ENCODE peak calls at places on chromosomes 7 and 10, in four cellular contexts. H is transverse colon, O is body of pancreas, I is prostate gland. P is an unnamed sample.
A peak's percentile ranks its signal among the peaks of the same experiment; 100 is the strongest.

GRCh38 chr7:36299882-36300341 is 89.8 kb upstream of the ANLN start:
- DNase-seq in H (no peak), O (no peak), I (no peak), P (peak; percentile 54)

GRCh38 chr10:45558406-45558805 is 114.2 kb downstream of the ZFAND4 start:
- DNase-seq in H (no peak), O (no peak), I (no peak), P (no peak)

GRCh38 chr10:45023426-45023825 is 22.7 kb downstream of the ZNF22 start:
- DNase-seq in H (no peak), O (no peak), I (no peak), P (no peak)

GRCh38 chr7:98418636-98419315 is 17.9 kb upstream of the BAIAP2L1 start:
- DNase-seq in H (peak; percentile 78), O (peak; percentile 81), I (no peak), P (no peak)

GRCh38 chr10:71058308-71058707 is 154.1 kb upstream of the UNC5B start:
- DNase-seq in H (no peak), O (no peak), I (no peak), P (no peak)

GRCh38 chr7:116753130-116753529 is 81.1 kb downstream of the MET start:
- DNase-seq in H (no peak), O (no peak), I (no peak), P (no peak)

GRCh38 chr7:9516672-9517071 is 1083.3 kb downstream of the NXPH1 start:
- DNase-seq in H (no peak), O (no peak), I (no peak), P (no peak)

GRCh38 chr10:469947-470338 is 219.5 kb downstream of the DIP2C start:
- DNase-seq in H (no peak), O (no peak), I (no peak), P (no peak)

GRCh38 chr10:108052981-108053380 is 888.5 kb upstream of the SORCS1 start:
- DNase-seq in H (no peak), O (no peak), I (no peak), P (no peak)

GRCh38 chr7:134931487-134931886 is 54.8 kb upstream of the AGBL3 start:
- DNase-seq in H (no peak), O (no peak), I (no peak), P (no peak)

GRCh38 chr10:34723746-34724145 is 91.3 kb downstream of the PARD3 start:
- DNase-seq in H (peak; percentile 47), O (peak; percentile 66), I (peak; percentile 33), P (no peak)

GRCh38 chr7:100745184-100745583 is 11.8 kb downstream of the ZAN start:
- DNase-seq in H (peak; percentile 17), O (peak; percentile 21), I (no peak), P (peak; percentile 75)

GRCh38 chr7:21543528-21544302 is 876 bp downstream of the DNAH11 start:
- DNase-seq in H (no peak), O (no peak), I (no peak), P (no peak)

GRCh38 chr7:21547511-21547910 is 4.7 kb downstream of the DNAH11 start:
- DNase-seq in H (no peak), O (no peak), I (no peak), P (no peak)

GRCh38 chr7:21544303-21544656 is 1.4 kb downstream of the DNAH11 start:
- DNase-seq in H (no peak), O (no peak), I (no peak), P (no peak)

GRCh38 chr7:21538936-21539335 is 3.9 kb upstream of the DNAH11 start:
- DNase-seq in H (no peak), O (no peak), I (no peak), P (no peak)

GRCh38 chr7:21542891-21543527 is at the start of gene DNAH11:
- DNase-seq in H (peak; percentile 11), O (peak; percentile 68), I (peak; percentile 38), P (peak; percentile 61)
- TF ChIP-seq POLR2A in H (no peak), O (peak; percentile 23), I (peak; percentile 31), P (no peak)

DNA sequence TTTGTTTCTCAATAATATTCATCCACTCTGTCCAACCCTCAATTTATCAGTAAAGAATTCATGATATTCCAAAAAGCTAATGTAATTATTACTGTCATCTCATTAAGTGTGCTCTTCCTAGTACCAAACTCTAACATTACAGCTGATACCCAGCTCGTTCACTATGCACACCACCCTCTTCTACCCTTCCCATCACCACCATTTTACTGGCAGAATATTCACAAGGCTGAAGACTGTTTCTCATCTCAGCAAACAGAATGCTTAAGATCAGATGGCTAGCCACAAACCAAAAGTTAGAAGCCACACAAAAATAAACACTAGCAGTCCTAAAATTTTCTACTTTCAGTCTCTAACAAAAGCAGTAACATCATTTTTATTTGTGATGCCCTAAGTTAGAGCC is 121.5 kb downstream of the SRPK2 start:
- DNase-seq in H (no peak), O (no peak), I (no peak), P (no peak)
- H3K4me3 ChIP-seq in H (no peak overlapping the region), O (no peak overlapping the region), I (no peak overlapping the region), P (peak overlapping the region; percentile 50)

DNA sequence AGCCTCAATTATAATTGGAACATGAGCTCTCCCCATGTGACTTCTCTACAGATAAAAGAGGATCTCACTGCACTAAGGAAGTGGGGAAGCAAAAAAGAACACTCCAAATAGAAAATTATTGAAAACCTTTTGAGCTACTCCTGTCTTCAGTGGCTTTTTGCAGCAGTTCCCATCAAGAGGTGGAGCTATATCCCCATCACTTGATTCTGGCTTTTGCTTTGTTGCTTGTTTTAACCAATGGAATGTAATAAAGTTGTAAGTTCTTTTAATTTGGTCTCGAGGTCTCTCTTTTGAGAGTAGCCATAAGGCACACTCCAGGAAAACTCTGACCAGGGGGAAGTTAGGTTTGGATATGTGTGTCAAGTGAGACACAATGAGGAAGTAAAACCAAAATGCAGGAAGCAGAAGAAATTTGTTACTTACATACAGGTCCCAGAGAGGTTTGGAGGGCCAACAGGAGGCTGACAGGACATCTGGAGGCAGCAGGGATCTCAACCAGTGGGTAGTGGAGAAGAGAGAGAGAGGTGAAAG is 569.4 kb downstream of the HTR7 start:
- DNase-seq in H (no peak), O (no peak), I (no peak), P (no peak)
- H3K4me1 ChIP-seq in H (no peaks in the 10 kb centered on the region), O (no peaks in the 10 kb centered on the region), I (no peaks in the 10 kb centered on the region), P (no peaks in the 10 kb centered on the region)

GRCh38 chr10:119208553-119208940 is 1.2 kb downstream of the GRK5 start:
- DNase-seq in H (no peak), O (no peak), I (no peak), P (peak; percentile 2)

GRCh38 chr10:119207367-119207668 is at the start of gene GRK5:
- DNase-seq in H (peak; percentile 95), O (peak; percentile 95), I (peak; percentile 90), P (peak; percentile 98)

GRCh38 chr10:119205926-119206602 is 1.3 kb upstream of the GRK5 start:
- DNase-seq in H (peak; percentile 77), O (peak; percentile 58), I (peak; percentile 20), P (peak; percentile 87)

GRCh38 chr10:119207713-119208552 is 562 bp downstream of the GRK5 start:
- DNase-seq in H (peak; percentile 28), O (peak; percentile 40), I (peak; percentile 33), P (peak; percentile 78)

GRCh38 chr10:119206603-119207366 is 586 bp upstream of the GRK5 start:
- DNase-seq in H (peak; percentile 70), O (peak; percentile 77), I (peak; percentile 30), P (peak; percentile 91)
- TF ChIP-seq POLR2A in H (peak; percentile 41), O (peak; percentile 46), I (no peak), P (no peak)

GRCh38 chr7:143411976-143412708 is 3.5 kb upstream of the EPHA1 start:
- DNase-seq in H (no peak), O (no peak), I (no peak), P (no peak)
- H3K4me3 ChIP-seq in H (no peak overlapping the region), O (no peak overlapping the region), I (no peak overlapping the region), P (no peak overlapping the region)

GRCh38 chr7:2528481-2529095 is 9.0 kb downstream of the LFNG start:
- DNase-seq in H (no peak), O (no peak), I (no peak), P (no peak)
- H3K4me1 ChIP-seq in H (peaks cover 50% of the 10 kb centered on the region), O (peaks cover 81% of the 10 kb centered on the region), I (peaks cover 39% of the 10 kb centered on the region), P (no peaks in the 10 kb centered on the region)

P was measured in sigmoid colon.